ENCODE peak calls at places on chromosomes 5 and 9, in ten cellular contexts. S is WTC11; U is progenitor cell of endocrine pancreas; V is body of pancreas; E is left lung; P is psoas muscle; K is keratinocyte; C is cardiac muscle cell; I is CD4-positive, alpha-beta T cell; N is fibroblast of lung. G is an unnamed sample.

GRCh38 chr5:149745-150450 is 41.4 kb upstream of the LRRC14B start:
- DNase-seq in N (peak), V (no peak), P (no peak), S (no peak), K (no peak), U (no peak), E (no peak), I (no peak), C (no peak), G (no peak)

GRCh38 chr5:6475626-6476312 is 27.1 kb downstream of the UBE2QL1 start:
- DNase-seq in E (no peak), P (no peak), C (peak), S (peak), V (peak), N (no peak), I (no peak), U (no peak), K (no peak), G (peak)

GRCh38 chr9:8430945-8431344 is 631.4 kb upstream of the DMAC1 start:
- DNase-seq in P (no peak), E (no peak), K (no peak), N (no peak), S (no peak), I (no peak), U (no peak), V (no peak), C (no peak), G (no peak)

GRCh38 chr9:91037511-91038482 is 236.2 kb downstream of the SYK start:
- DNase-seq in P (peak), N (peak), S (no peak), E (peak), K (no peak), U (no peak), C (no peak), V (peak), I (no peak), G (peak)

GRCh38 chr5:115072266-115073056 is 97.2 kb downstream of the TRIM36 start:
- DNase-seq in V (peak), I (no peak), U (no peak), N (no peak), E (no peak), S (peak), K (no peak), P (no peak), C (no peak), G (no peak)

GRCh38 chr5:68287631-68287975 is 72.0 kb downstream of the PIK3R1 start:
- DNase-seq in I (no peak), V (no peak), N (no peak), K (no peak), U (no peak), C (no peak), S (no peak), E (no peak), P (no peak), G (no peak)

GRCh38 chr9:7186175-7186574 is 428.4 kb downstream of the KDM4C start:
- DNase-seq in I (no peak), E (no peak), S (peak), N (peak), P (no peak), V (no peak), K (no peak), U (no peak), C (no peak), G (no peak)

GRCh38 chr9:71734953-71735352 is 33.4 kb downstream of the CEMIP2 start:
- DNase-seq in P (no peak), S (no peak), I (no peak), E (no peak), C (no peak), N (peak), V (no peak), K (no peak), U (no peak), G (no peak)

GRCh38 chr9:71793386-71794105 is 25.2 kb upstream of the CEMIP2 start:
- DNase-seq in K (no peak), N (no peak), U (no peak), I (no peak), V (no peak), E (no peak), S (peak), P (no peak), C (peak), G (no peak)

GRCh38 chr9:136910901-136911245 is 24.6 kb downstream of the TRAF2 start:
- DNase-seq in I (no peak), E (no peak), P (no peak), C (no peak), V (no peak), N (no peak), K (no peak), S (no peak), U (no peak), G (no peak)
- TF ChIP-seq CTCF in I (no peak), E (no peak), P (no peak), C (no peak), V (no peak), N (no peak), K (no peak), S (no peak), U (no peak), G (no peak)

DNA sequence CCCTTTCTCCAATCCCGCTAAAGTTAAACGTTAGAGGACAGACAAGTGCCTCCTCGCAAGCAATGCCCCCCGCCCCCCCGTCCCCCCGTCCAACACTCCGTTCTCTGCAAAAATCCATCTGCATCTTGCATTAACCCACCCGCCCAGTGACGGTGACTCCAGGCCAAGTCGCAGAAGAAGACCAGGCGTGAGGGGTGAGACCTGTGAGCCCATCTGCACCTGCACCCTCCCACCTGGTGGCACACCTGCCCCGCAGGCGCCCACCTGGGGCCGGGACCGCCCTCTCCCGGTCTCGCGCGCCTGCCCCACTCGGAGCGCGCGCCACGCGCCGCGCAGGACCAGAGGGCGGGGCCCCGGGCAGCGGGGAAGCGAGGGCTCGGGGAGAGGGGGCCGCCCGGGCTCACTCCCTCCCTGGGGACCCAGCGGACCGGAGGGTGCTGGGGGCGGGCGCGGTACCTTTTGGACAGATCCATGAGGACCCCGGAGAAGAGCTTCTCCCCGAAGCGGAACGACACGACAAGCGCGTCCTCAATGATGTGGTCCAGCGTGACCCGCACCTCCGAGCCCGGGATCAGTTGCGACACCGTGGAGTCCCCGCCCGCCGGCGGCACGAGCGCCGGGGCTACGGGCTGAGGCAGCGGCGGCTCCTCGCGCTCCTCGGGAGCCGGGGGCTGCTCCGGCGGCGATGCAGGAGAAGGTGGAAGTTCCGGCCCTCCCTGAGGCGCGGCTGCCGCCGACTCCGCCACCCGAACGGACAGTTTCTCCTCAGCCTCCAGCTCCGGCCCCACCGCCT is 705 bp downstream of the PWWP2A start:
- DNase-seq in V (peak), I (peak), C (peak), E (peak), N (peak), K (no peak), P (peak), S (peak), U (peak), G (peak)
- TF ChIP-seq CTCF in V (no peak), I (no peak), C (no peak), E (no peak), N (no peak), K (no peak), P (no peak), S (no peak), U (no peak), G (no peak)

GRCh38 chr9:88968799-88969198 is 22.5 kb upstream of the S1PR3 start:
- DNase-seq in U (no peak), N (no peak), I (no peak), S (no peak), P (no peak), K (no peak), E (no peak), V (no peak), C (no peak), G (no peak)

GRCh38 chr9:88969646-88970373 is 21.5 kb upstream of the S1PR3 start:
- DNase-seq in U (no peak), P (no peak), V (peak), N (no peak), C (no peak), E (no peak), K (no peak), I (no peak), S (no peak), G (no peak)

GRCh38 chr9:88972401-88972800 is 18.9 kb upstream of the S1PR3 start:
- DNase-seq in K (no peak), I (no peak), V (no peak), U (no peak), E (no peak), S (no peak), N (no peak), P (no peak), C (no peak), G (no peak)

GRCh38 chr9:88973281-88974045 is 17.8 kb upstream of the S1PR3 start:
- DNase-seq in N (no peak), I (no peak), K (no peak), U (no peak), V (no peak), E (no peak), C (no peak), S (no peak), P (no peak), G (no peak)

GRCh38 chr9:88971131-88971960 is 19.9 kb upstream of the S1PR3 start:
- DNase-seq in E (no peak), V (no peak), I (no peak), U (no peak), C (no peak), S (no peak), K (no peak), N (no peak), P (no peak), G (peak)
- TF ChIP-seq CTCF in E (no peak), V (no peak), I (no peak), U (no peak), C (no peak), S (no peak), K (no peak), N (no peak), P (no peak), G (no peak)

GRCh38 chr9:752201-752600 is 89.3 kb upstream of the DMRT1 start:
- DNase-seq in N (peak), I (no peak), S (no peak), V (no peak), K (peak), P (no peak), E (no peak), U (no peak), C (no peak), G (no peak)

GRCh38 chr9:751137-752051 is 90.1 kb upstream of the DMRT1 start:
- DNase-seq in E (no peak), C (no peak), K (peak), U (no peak), I (no peak), S (no peak), N (no peak), V (no peak), P (no peak), G (no peak)

GRCh38 chr9:752681-753200 is 88.8 kb upstream of the DMRT1 start:
- DNase-seq in U (no peak), K (no peak), I (no peak), C (no peak), N (no peak), S (no peak), V (no peak), P (no peak), E (no peak), G (no peak)

GRCh38 chr9:755454-756381 is 85.8 kb upstream of the DMRT1 start:
- DNase-seq in N (peak), P (no peak), I (no peak), C (no peak), K (peak), U (no peak), V (no peak), E (no peak), S (no peak), G (no peak)

DNA sequence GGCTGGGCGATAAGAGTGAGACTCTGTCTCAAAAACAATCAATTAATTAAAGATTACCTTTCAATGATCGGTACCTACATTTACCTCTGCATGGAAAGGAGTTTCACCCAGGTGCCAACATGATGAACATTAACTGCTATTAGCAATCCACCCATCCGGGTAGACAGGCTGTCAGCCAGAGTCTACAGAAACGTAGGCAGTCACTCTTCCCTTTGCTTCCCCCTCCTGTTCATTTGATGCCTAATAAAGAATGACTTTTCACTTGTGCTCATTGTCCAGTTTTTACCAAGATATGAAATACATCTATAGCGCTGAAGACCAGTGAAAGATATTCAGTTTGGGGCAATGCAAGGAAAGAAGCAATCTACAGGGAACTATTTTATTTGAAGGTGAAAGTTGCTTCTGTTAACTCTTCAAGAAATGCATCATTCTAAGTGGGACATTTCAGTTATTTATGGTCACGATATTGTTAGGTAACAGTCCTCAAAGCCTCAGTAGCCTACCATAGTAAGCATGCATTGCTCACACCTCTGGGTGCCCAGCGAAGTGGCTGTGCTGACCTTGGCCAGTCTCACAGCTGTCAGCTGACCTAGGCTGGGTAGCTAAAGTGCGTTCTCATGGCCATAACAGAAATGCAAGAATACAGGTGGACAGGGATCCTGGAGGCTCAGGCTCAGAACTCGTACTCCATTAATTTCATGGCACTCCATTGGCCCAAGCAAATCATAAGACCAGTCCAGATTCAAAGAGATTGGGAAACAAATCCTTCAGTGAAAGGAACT is 87.2 kb upstream of the DMRT1 start:
- DNase-seq in V (peak), P (no peak), U (no peak), N (no peak), I (no peak), K (no peak), E (no peak), C (no peak), S (no peak), G (no peak)
- TF ChIP-seq CTCF in V (no peak), P (no peak), U (no peak), N (no peak), I (no peak), K (no peak), E (no peak), C (no peak), S (no peak), G (no peak)

GRCh38 chr9:92665836-92666235 is 4.1 kb downstream of the IPPK start:
- DNase-seq in K (no peak), C (no peak), N (no peak), U (no peak), P (no peak), V (no peak), E (no peak), I (no peak), S (no peak), G (no peak)

GRCh38 chr9:92664394-92665152 is 5.4 kb downstream of the IPPK start:
- DNase-seq in N (peak), E (no peak), S (no peak), P (peak), V (no peak), I (no peak), C (no peak), U (no peak), K (no peak), G (no peak)

GRCh38 chr9:92663951-92664350 is 6.0 kb downstream of the IPPK start:
- DNase-seq in I (no peak), S (no peak), U (no peak), N (no peak), V (no peak), C (no peak), P (peak), E (no peak), K (no peak), G (no peak)

GRCh38 chr9:92666912-92667532 is 2.9 kb downstream of the IPPK start:
- DNase-seq in U (no peak), I (no peak), C (no peak), P (peak), V (no peak), N (no peak), K (no peak), E (no peak), S (no peak), G (no peak)

DNA sequence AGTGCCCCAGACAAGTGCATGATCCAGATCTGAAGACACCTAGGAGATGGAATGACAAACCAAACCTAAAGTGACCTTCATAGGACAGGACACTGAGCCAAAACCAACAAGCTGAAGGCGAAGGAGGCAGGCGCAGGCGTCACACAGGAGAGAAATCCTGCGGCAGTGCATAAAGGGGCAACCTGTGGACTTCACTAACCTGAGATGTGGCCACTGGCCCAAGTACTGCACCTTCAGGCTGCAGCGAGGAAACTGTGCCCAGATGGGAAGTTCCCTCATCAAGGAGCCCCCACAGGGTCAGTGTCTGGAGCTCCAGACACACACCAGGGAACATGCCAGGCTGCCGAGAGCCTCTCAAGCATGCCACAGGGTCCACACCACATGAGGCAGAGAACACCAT is 3.7 kb downstream of the IPPK start:
- DNase-seq in P (peak), C (no peak), U (no peak), E (no peak), I (no peak), K (no peak), N (no peak), S (no peak), V (peak), G (no peak)
- TF ChIP-seq CTCF in P (no peak), C (no peak), U (no peak), E (no peak), I (no peak), K (no peak), N (no peak), S (no peak), V (no peak), G (no peak)

DNA sequence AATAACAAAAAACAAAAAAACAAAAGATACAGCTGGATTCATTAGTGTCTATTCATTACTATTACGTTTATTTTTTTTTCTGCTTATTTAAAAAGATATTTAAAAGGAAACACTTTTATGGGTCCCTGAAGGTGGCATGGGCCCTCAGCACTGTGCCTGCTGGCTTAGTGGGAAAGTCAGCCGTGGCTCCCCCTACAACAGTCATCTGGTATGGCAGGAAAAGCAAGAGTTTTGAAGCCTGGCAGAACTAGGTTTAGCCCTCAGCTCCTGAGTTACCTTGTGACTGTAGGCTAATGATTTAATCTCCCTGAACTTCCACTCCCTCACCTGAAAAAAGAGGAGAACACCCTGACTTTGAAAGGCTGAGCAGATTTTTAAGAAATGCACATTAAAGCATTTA is 135.6 kb downstream of the GOLPH3 start:
- DNase-seq in U (no peak), N (no peak), E (no peak), C (no peak), P (no peak), S (no peak), V (no peak), I (no peak), K (no peak), G (no peak)
- TF ChIP-seq CTCF in U (no peak), N (no peak), E (no peak), C (peak), P (no peak), S (no peak), V (no peak), I (no peak), K (no peak), G (no peak)

GRCh38 chr9:113416149-113416726 is 5.7 kb downstream of the C9orf43 start:
- DNase-seq in N (no peak), V (no peak), U (no peak), C (no peak), K (no peak), S (no peak), P (no peak), I (no peak), E (no peak), G (no peak)

GRCh38 chr9:113409481-113409880 is 994 bp downstream of the POLE3 start:
- DNase-seq in C (no peak), U (no peak), S (no peak), N (no peak), V (no peak), I (no peak), E (no peak), P (no peak), K (no peak), G (no peak)

GRCh38 chr9:113409883-113410206 is 630 bp downstream of the POLE3 start:
- DNase-seq in N (no peak), I (no peak), E (no peak), U (no peak), P (no peak), V (no peak), K (no peak), S (no peak), C (no peak), G (no peak)

DNA sequence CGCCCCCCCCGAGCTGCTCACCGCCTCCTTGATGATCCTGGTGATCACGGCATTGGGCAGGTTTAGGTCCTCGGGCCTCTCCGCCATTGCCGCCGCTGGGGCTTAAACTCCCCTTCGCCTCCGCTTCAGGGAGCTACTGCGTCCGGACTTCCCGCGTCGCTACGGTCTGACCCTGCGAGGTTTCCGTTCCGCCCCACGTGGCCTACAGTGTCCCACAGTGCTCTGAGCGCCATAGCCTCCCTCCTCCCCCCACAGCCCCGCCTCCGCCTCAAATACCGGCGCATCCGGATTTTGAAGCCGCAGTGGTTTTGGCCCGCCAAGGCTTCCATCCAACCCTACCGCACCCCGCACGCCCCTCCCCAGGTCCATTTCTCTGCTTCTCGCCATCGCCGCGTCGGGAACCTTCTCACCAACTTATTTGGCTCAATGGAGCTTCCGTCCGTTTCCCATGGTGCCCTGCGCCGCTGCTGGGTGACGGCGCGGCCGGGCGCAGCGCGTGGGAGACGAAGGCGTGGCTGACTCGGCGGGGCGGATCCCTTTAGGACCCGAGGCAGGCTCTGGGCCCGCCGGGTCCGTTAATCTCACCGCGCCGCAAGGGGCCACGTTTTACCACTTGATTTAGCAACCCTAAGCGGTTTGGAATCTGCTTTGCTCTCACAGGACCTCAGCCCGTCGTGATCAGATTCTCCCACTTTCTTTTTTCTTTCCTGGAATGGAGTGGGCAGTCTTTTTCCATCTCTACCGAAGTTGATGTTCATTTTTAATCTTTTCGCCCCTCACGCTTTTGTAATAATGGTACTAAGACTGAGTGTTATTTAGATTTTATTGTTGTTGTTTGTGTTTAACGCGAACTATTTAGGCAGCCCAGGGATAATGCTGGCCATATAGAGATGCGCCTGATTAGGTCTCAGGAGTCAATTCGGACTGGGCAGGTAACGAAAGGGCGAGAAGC is at the start of the genes C9orf43 and POLE3:
- DNase-seq in S (peak), P (peak), U (peak), I (peak), N (peak), E (peak), C (peak), K (peak), V (peak), G (peak)
- TF ChIP-seq CTCF in S (no peak), P (no peak), U (no peak), I (no peak), N (no peak), E (no peak), C (no peak), K (peak), V (peak), G (no peak)